ENCODE peak calls at places on chromosome X, in seven cellular contexts. One of them, this sample, is unnamed.

GRCh38 chrX:120753413-120754251 is 122.0 kb downstream of the CT47B1 start:
- DNase-seq in HCT116: no peak
- DNase-seq in cardiac muscle cell: no peak
- DNase-seq in AG10803: no peak
- DNase-seq in AG09309: no peak
- DNase-seq in fibroblast of the aortic adventitia: no peak
- DNase-seq in lower lobe of right lung: no peak
- DNase-seq in this sample: no peak

GRCh38 chrX:53184836-53185235 is 40.2 kb downstream of the KDM5C start:
- DNase-seq in HCT116: no peak
- DNase-seq in cardiac muscle cell: peak
- DNase-seq in AG10803: peak
- DNase-seq in AG09309: peak
- DNase-seq in fibroblast of the aortic adventitia: no peak
- DNase-seq in lower lobe of right lung: no peak
- DNase-seq in this sample: no peak

GRCh38 chrX:45747905-45748304 is 547.2 kb upstream of the DIPK2B start:
- DNase-seq in HCT116: no peak
- DNase-seq in cardiac muscle cell: no peak
- DNase-seq in AG10803: no peak
- DNase-seq in AG09309: no peak
- DNase-seq in fibroblast of the aortic adventitia: no peak
- DNase-seq in lower lobe of right lung: no peak
- DNase-seq in this sample: no peak

GRCh38 chrX:102599950-102600579 is 750 bp downstream of the ARMCX5 start:
- DNase-seq in HCT116: no peak
- DNase-seq in cardiac muscle cell: peak
- DNase-seq in AG10803: peak
- DNase-seq in AG09309: no peak
- DNase-seq in fibroblast of the aortic adventitia: peak
- DNase-seq in lower lobe of right lung: no peak
- DNase-seq in this sample: no peak

GRCh38 chrX:150270622-150271021 is 92.5 kb upstream of the MAMLD1 start:
- DNase-seq in HCT116: no peak
- DNase-seq in cardiac muscle cell: no peak
- DNase-seq in AG10803: no peak
- DNase-seq in AG09309: no peak
- DNase-seq in fibroblast of the aortic adventitia: no peak
- DNase-seq in lower lobe of right lung: no peak
- DNase-seq in this sample: no peak

GRCh38 chrX:30653415-30654131 is at the start of gene GK:
- DNase-seq in HCT116: no peak
- DNase-seq in cardiac muscle cell: no peak
- DNase-seq in AG10803: peak
- DNase-seq in AG09309: no peak
- DNase-seq in fibroblast of the aortic adventitia: peak
- DNase-seq in lower lobe of right lung: peak
- DNase-seq in this sample: no peak

GRCh38 chrX:20620301-20620700 is 353.6 kb upstream of the RPS6KA3 start:
- DNase-seq in HCT116: peak
- DNase-seq in cardiac muscle cell: no peak
- DNase-seq in AG10803: peak
- DNase-seq in AG09309: no peak
- DNase-seq in fibroblast of the aortic adventitia: peak
- DNase-seq in lower lobe of right lung: no peak
- DNase-seq in this sample: no peak

GRCh38 chrX:150334998-150335397 is 28.1 kb upstream of the MAMLD1 start:
- DNase-seq in HCT116: no peak
- DNase-seq in cardiac muscle cell: no peak
- DNase-seq in AG10803: no peak
- DNase-seq in AG09309: no peak
- DNase-seq in fibroblast of the aortic adventitia: no peak
- DNase-seq in lower lobe of right lung: no peak
- DNase-seq in this sample: no peak

GRCh38 chrX:135287266-135287823 is 21.9 kb upstream of the ETDC start:
- DNase-seq in HCT116: no peak
- DNase-seq in cardiac muscle cell: no peak
- DNase-seq in AG10803: no peak
- DNase-seq in AG09309: no peak
- DNase-seq in fibroblast of the aortic adventitia: no peak
- DNase-seq in lower lobe of right lung: no peak
- DNase-seq in this sample: no peak

GRCh38 chrX:77899081-77899828 is at the start of gene COX7B:
- DNase-seq in HCT116: peak
- DNase-seq in cardiac muscle cell: peak
- DNase-seq in AG10803: peak
- DNase-seq in AG09309: peak
- DNase-seq in fibroblast of the aortic adventitia: peak
- DNase-seq in lower lobe of right lung: peak
- DNase-seq in this sample: peak

GRCh38 chrX:154317391-154318000 is 21.9 kb downstream of the TKTL1 start:
- DNase-seq in HCT116: no peak
- DNase-seq in cardiac muscle cell: peak
- DNase-seq in AG10803: peak
- DNase-seq in AG09309: no peak
- DNase-seq in fibroblast of the aortic adventitia: peak
- DNase-seq in lower lobe of right lung: no peak
- DNase-seq in this sample: no peak

DNA sequence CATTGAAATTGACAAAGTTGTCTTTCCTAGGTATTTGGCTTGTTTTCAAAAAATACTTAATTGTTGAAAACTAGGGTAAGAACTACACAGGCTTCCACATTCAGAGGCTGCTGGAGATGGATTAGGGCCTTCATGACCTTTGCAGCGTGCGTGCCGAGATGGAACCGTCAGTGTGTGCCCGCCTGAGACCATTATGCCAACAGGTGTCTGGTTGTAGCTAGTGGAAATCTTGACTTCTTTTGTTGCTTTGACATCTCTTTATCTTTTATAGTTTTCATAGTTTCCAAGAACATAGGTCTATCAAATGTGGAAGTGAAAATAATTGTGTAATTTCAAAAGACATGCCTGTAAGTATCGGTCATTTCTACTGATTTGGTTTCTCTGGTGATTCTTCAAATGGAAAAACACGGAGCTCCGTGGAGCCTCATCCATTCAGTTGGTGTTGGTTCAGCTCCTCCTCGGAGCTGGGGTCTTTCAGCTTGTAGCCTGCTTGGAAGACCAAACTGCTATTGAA is 38.9 kb upstream of the CLCN4 start:
- DNase-seq in HCT116: no peak
- DNase-seq in cardiac muscle cell: no peak
- DNase-seq in AG10803: no peak
- DNase-seq in AG09309: no peak
- DNase-seq in fibroblast of the aortic adventitia: no peak
- DNase-seq in lower lobe of right lung: no peak
- DNase-seq in this sample: no peak
- H3K4me3 ChIP-seq in HCT116: no peak
- H3K4me3 ChIP-seq in cardiac muscle cell: no peak
- H3K4me3 ChIP-seq in AG10803: no peak
- H3K4me3 ChIP-seq in AG09309: no peak
- H3K4me3 ChIP-seq in fibroblast of the aortic adventitia: no peak
- H3K4me3 ChIP-seq in lower lobe of right lung: no peak
- H3K4me3 ChIP-seq in this sample: no peak

GRCh38 chrX:43585922-43586321 is 70.2 kb upstream of the MAOA start:
- DNase-seq in HCT116: no peak
- DNase-seq in cardiac muscle cell: no peak
- DNase-seq in AG10803: no peak
- DNase-seq in AG09309: no peak
- DNase-seq in fibroblast of the aortic adventitia: no peak
- DNase-seq in lower lobe of right lung: no peak
- DNase-seq in this sample: no peak
- TF ChIP-seq CTCF in HCT116: no peak
- TF ChIP-seq CTCF in cardiac muscle cell: no peak
- TF ChIP-seq CTCF in AG10803: no peak
- TF ChIP-seq CTCF in AG09309: no peak
- TF ChIP-seq CTCF in fibroblast of the aortic adventitia: no peak
- TF ChIP-seq CTCF in lower lobe of right lung: no peak
- TF ChIP-seq CTCF in this sample: no peak

DNA sequence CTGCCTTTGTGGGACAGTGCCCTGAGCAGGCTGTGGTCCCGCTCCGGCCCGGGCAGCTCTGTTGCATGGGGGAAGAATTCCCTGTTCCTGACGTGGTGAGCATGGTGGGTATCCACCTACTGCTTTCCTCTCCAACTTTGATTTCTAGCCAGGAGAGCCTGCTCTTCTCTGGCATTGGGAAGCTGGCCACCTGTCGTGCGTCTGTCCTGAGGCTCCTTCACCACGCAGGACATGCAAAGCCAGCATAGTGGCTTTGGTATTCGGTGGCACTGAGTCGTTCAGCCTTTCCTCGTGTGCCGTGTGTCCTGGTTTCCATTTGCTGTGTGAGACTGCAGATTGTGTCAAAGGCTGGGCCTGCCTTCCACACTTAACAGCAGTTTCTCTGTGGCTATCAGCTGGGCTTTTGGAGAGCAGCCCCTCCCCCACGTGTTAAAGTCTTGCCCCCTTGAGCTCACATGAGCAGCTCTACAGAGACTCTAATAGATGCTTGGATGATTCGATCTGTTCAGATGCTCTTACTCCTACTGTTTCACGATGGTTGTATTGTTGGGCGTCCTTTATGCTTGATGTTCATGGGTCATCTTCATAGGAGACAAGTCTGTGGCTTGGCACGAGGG is 46.4 kb upstream of the CLCN4 start:
- DNase-seq in HCT116: no peak
- DNase-seq in cardiac muscle cell: no peak
- DNase-seq in AG10803: no peak
- DNase-seq in AG09309: no peak
- DNase-seq in fibroblast of the aortic adventitia: no peak
- DNase-seq in lower lobe of right lung: no peak
- DNase-seq in this sample: no peak
- H3K4me3 ChIP-seq in HCT116: no peak
- H3K4me3 ChIP-seq in cardiac muscle cell: no peak
- H3K4me3 ChIP-seq in AG10803: no peak
- H3K4me3 ChIP-seq in AG09309: no peak
- H3K4me3 ChIP-seq in fibroblast of the aortic adventitia: no peak
- H3K4me3 ChIP-seq in lower lobe of right lung: no peak
- H3K4me3 ChIP-seq in this sample: no peak

DNA sequence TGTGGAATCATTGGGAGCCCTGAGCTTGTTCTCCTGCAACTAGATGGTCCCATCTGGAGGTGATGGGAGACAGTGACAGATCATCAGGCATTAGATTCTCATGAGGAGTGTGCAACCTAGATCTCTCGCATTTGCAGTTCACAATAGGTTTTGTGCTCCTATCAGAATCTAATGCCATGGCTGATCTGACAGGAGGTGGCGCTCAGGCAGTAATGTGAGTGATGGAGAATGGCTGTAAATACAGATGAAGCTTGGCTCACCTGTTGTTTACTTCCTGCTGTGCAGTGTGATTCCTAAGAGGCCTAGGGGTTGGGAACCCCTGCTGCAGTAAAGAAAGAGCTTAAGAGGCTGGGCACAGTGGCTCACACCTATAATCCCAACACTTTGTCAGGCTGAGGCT is 42.2 kb upstream of the PUDP start:
- DNase-seq in HCT116: no peak
- DNase-seq in cardiac muscle cell: no peak
- DNase-seq in AG10803: no peak
- DNase-seq in AG09309: no peak
- DNase-seq in fibroblast of the aortic adventitia: no peak
- DNase-seq in lower lobe of right lung: no peak
- DNase-seq in this sample: no peak
- TF ChIP-seq CTCF in HCT116: no peak
- TF ChIP-seq CTCF in cardiac muscle cell: no peak
- TF ChIP-seq CTCF in AG10803: no peak
- TF ChIP-seq CTCF in AG09309: no peak
- TF ChIP-seq CTCF in fibroblast of the aortic adventitia: no peak
- TF ChIP-seq CTCF in lower lobe of right lung: no peak
- TF ChIP-seq CTCF in this sample: no peak

GRCh38 chrX:10620121-10620699 is at the start of gene MID1:
- DNase-seq in HCT116: peak
- DNase-seq in cardiac muscle cell: peak
- DNase-seq in AG10803: peak
- DNase-seq in AG09309: no peak
- DNase-seq in fibroblast of the aortic adventitia: peak
- DNase-seq in lower lobe of right lung: peak
- DNase-seq in this sample: no peak
- H3K4me3 ChIP-seq in HCT116: peak
- H3K4me3 ChIP-seq in cardiac muscle cell: peak
- H3K4me3 ChIP-seq in AG10803: peak
- H3K4me3 ChIP-seq in AG09309: peak
- H3K4me3 ChIP-seq in fibroblast of the aortic adventitia: peak
- H3K4me3 ChIP-seq in lower lobe of right lung: peak
- H3K4me3 ChIP-seq in this sample: peak

GRCh38 chrX:129791961-129792570 is 12.3 kb downstream of the SASH3 start:
- DNase-seq in HCT116: no peak
- DNase-seq in cardiac muscle cell: no peak
- DNase-seq in AG10803: no peak
- DNase-seq in AG09309: no peak
- DNase-seq in fibroblast of the aortic adventitia: peak
- DNase-seq in lower lobe of right lung: no peak
- DNase-seq in this sample: no peak

GRCh38 chrX:129795584-129795983 is 15.8 kb downstream of the SASH3 start:
- DNase-seq in HCT116: no peak
- DNase-seq in cardiac muscle cell: no peak
- DNase-seq in AG10803: no peak
- DNase-seq in AG09309: no peak
- DNase-seq in fibroblast of the aortic adventitia: no peak
- DNase-seq in lower lobe of right lung: no peak
- DNase-seq in this sample: no peak

GRCh38 chrX:129792586-129793291 is 13.0 kb downstream of the SASH3 start:
- DNase-seq in HCT116: no peak
- DNase-seq in cardiac muscle cell: no peak
- DNase-seq in AG10803: no peak
- DNase-seq in AG09309: no peak
- DNase-seq in fibroblast of the aortic adventitia: no peak
- DNase-seq in lower lobe of right lung: no peak
- DNase-seq in this sample: no peak

GRCh38 chrX:129791336-129791735 is 11.6 kb downstream of the SASH3 start:
- DNase-seq in HCT116: no peak
- DNase-seq in cardiac muscle cell: no peak
- DNase-seq in AG10803: no peak
- DNase-seq in AG09309: no peak
- DNase-seq in fibroblast of the aortic adventitia: no peak
- DNase-seq in lower lobe of right lung: no peak
- DNase-seq in this sample: no peak

DNA sequence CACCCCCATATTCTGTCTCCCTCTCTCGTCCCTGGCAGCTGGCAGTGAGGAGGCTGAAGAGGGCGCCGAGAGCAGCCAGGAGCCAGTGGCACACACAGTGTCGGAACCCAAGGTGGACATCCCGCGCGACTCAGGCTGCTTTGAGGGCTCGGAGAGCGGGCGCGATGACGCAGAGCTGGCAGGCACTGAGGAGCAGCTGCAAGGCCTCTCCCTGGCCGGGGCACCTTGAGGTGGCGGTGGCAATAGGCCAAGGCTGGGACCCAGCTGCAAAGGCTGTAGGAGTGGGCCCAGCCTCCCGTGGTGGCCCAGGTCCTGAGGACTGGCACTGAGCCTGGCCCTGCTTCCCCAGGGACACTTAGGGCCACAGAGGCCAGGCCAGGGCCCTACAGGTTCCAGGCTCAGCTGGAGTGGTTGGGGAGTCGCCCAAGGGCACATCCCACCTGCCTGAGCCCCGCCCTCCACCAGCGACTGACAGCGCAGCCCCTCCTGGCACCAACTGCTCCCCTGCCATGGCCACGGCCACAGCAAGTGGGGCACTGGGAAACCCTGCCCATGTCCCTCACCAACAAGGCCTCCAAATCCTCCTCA is 13.9 kb downstream of the SASH3 start:
- DNase-seq in HCT116: no peak
- DNase-seq in cardiac muscle cell: no peak
- DNase-seq in AG10803: no peak
- DNase-seq in AG09309: no peak
- DNase-seq in fibroblast of the aortic adventitia: no peak
- DNase-seq in lower lobe of right lung: no peak
- DNase-seq in this sample: no peak
- TF ChIP-seq CTCF in HCT116: no peak
- TF ChIP-seq CTCF in cardiac muscle cell: no peak
- TF ChIP-seq CTCF in AG10803: no peak
- TF ChIP-seq CTCF in AG09309: no peak
- TF ChIP-seq CTCF in fibroblast of the aortic adventitia: no peak
- TF ChIP-seq CTCF in lower lobe of right lung: no peak
- TF ChIP-seq CTCF in this sample: no peak